ENCODE peak calls at places on chromosomes 12 and 14, in eight cellular contexts. One of them, this sample, is unnamed.

GRCh38 chr12:46160081-46160980 is 108.5 kb downstream of the SLC38A1 start:
- DNase-seq in T-helper 1 cell: no peak
- DNase-seq in stimulated activated CD8-positive, alpha-beta memory T cell treated with anti-CD3 and anti-CD28 coated beads, Interleukin-4, amount 100 ng/mL, for 48 hours: no peak
- DNase-seq in NCI-H524 treated with DMSO at 0.1 percent for 48 hours: peak
- DNase-seq in COLO829: no peak
- DNase-seq in activated B cell treated with CpG ODN at 0.5 μM for 24 hours: no peak
- DNase-seq in GM23338: no peak
- DNase-seq in NCI-H1694: no peak
- DNase-seq in this sample: peak

GRCh38 chr12:54299515-54300266 is 1.1 kb downstream of the NFE2 start:
- DNase-seq in T-helper 1 cell: no peak
- DNase-seq in stimulated activated CD8-positive, alpha-beta memory T cell treated with anti-CD3 and anti-CD28 coated beads, Interleukin-4, amount 100 ng/mL, for 48 hours: no peak
- DNase-seq in NCI-H524 treated with DMSO at 0.1 percent for 48 hours: no peak
- DNase-seq in COLO829: no peak
- DNase-seq in activated B cell treated with CpG ODN at 0.5 μM for 24 hours: no peak
- DNase-seq in GM23338: no peak
- DNase-seq in NCI-H1694: no peak
- DNase-seq in this sample: no peak

GRCh38 chr14:76922599-76922998 is 96.4 kb downstream of the LRRC74A start:
- DNase-seq in T-helper 1 cell: no peak
- DNase-seq in stimulated activated CD8-positive, alpha-beta memory T cell treated with anti-CD3 and anti-CD28 coated beads, Interleukin-4, amount 100 ng/mL, for 48 hours: no peak
- DNase-seq in NCI-H524 treated with DMSO at 0.1 percent for 48 hours: no peak
- DNase-seq in COLO829: no peak
- DNase-seq in activated B cell treated with CpG ODN at 0.5 μM for 24 hours: no peak
- DNase-seq in GM23338: peak
- DNase-seq in NCI-H1694: no peak
- DNase-seq in this sample: no peak

GRCh38 chr14:95462491-95462890 is 54.0 kb downstream of the SYNE3 start:
- DNase-seq in T-helper 1 cell: no peak
- DNase-seq in stimulated activated CD8-positive, alpha-beta memory T cell treated with anti-CD3 and anti-CD28 coated beads, Interleukin-4, amount 100 ng/mL, for 48 hours: no peak
- DNase-seq in NCI-H524 treated with DMSO at 0.1 percent for 48 hours: no peak
- DNase-seq in COLO829: no peak
- DNase-seq in activated B cell treated with CpG ODN at 0.5 μM for 24 hours: no peak
- DNase-seq in GM23338: no peak
- DNase-seq in NCI-H1694: no peak
- DNase-seq in this sample: no peak

GRCh38 chr14:20409226-20409625 is 4.1 kb downstream of the TEP1 start:
- DNase-seq in T-helper 1 cell: no peak
- DNase-seq in stimulated activated CD8-positive, alpha-beta memory T cell treated with anti-CD3 and anti-CD28 coated beads, Interleukin-4, amount 100 ng/mL, for 48 hours: no peak
- DNase-seq in NCI-H524 treated with DMSO at 0.1 percent for 48 hours: no peak
- DNase-seq in COLO829: no peak
- DNase-seq in activated B cell treated with CpG ODN at 0.5 μM for 24 hours: no peak
- DNase-seq in GM23338: no peak
- DNase-seq in NCI-H1694: no peak
- DNase-seq in this sample: no peak

GRCh38 chr12:91732086-91732485 is 413.6 kb downstream of the BTG1 start:
- DNase-seq in T-helper 1 cell: no peak
- DNase-seq in stimulated activated CD8-positive, alpha-beta memory T cell treated with anti-CD3 and anti-CD28 coated beads, Interleukin-4, amount 100 ng/mL, for 48 hours: no peak
- DNase-seq in NCI-H524 treated with DMSO at 0.1 percent for 48 hours: no peak
- DNase-seq in COLO829: no peak
- DNase-seq in activated B cell treated with CpG ODN at 0.5 μM for 24 hours: no peak
- DNase-seq in GM23338: no peak
- DNase-seq in NCI-H1694: no peak
- DNase-seq in this sample: no peak

GRCh38 chr12:69157023-69157655 is 82.2 kb upstream of the CPSF6 start:
- DNase-seq in T-helper 1 cell: peak
- DNase-seq in stimulated activated CD8-positive, alpha-beta memory T cell treated with anti-CD3 and anti-CD28 coated beads, Interleukin-4, amount 100 ng/mL, for 48 hours: peak
- DNase-seq in NCI-H524 treated with DMSO at 0.1 percent for 48 hours: no peak
- DNase-seq in COLO829: peak
- DNase-seq in activated B cell treated with CpG ODN at 0.5 μM for 24 hours: peak
- DNase-seq in GM23338: peak
- DNase-seq in NCI-H1694: peak
- DNase-seq in this sample: peak

GRCh38 chr12:39440781-39441180 is 2.1 kb downstream of the KIF21A start:
- DNase-seq in T-helper 1 cell: no peak
- DNase-seq in stimulated activated CD8-positive, alpha-beta memory T cell treated with anti-CD3 and anti-CD28 coated beads, Interleukin-4, amount 100 ng/mL, for 48 hours: no peak
- DNase-seq in NCI-H524 treated with DMSO at 0.1 percent for 48 hours: no peak
- DNase-seq in COLO829: no peak
- DNase-seq in activated B cell treated with CpG ODN at 0.5 μM for 24 hours: no peak
- DNase-seq in GM23338: no peak
- DNase-seq in NCI-H1694: no peak
- DNase-seq in this sample: no peak

GRCh38 chr14:96626121-96626768 is 124.1 kb downstream of the PAPOLA start:
- DNase-seq in T-helper 1 cell: no peak
- DNase-seq in stimulated activated CD8-positive, alpha-beta memory T cell treated with anti-CD3 and anti-CD28 coated beads, Interleukin-4, amount 100 ng/mL, for 48 hours: no peak
- DNase-seq in NCI-H524 treated with DMSO at 0.1 percent for 48 hours: no peak
- DNase-seq in COLO829: no peak
- DNase-seq in activated B cell treated with CpG ODN at 0.5 μM for 24 hours: no peak
- DNase-seq in GM23338: no peak
- DNase-seq in NCI-H1694: no peak
- DNase-seq in this sample: no peak

GRCh38 chr12:93198086-93198485 is 179.6 kb upstream of the NUDT4 start:
- DNase-seq in T-helper 1 cell: no peak
- DNase-seq in stimulated activated CD8-positive, alpha-beta memory T cell treated with anti-CD3 and anti-CD28 coated beads, Interleukin-4, amount 100 ng/mL, for 48 hours: no peak
- DNase-seq in NCI-H524 treated with DMSO at 0.1 percent for 48 hours: no peak
- DNase-seq in COLO829: peak
- DNase-seq in activated B cell treated with CpG ODN at 0.5 μM for 24 hours: no peak
- DNase-seq in GM23338: no peak
- DNase-seq in NCI-H1694: no peak
- DNase-seq in this sample: no peak

This sample was measured in DMS 273 treated with DMSO at 0.1 percent for 48 hours.